ENCODE peak calls at places on chromosomes 6 and 20, in five cellular contexts. One of them, this sample, is unnamed.
A peak's percentile ranks its signal among the peaks of the same experiment; 100 is the strongest.

GRCh38 chr6:142030115-142030619 is 102.6 kb upstream of the GJE1 start:
- DNase-seq in activated B cell treated with CpG ODN at 0.5 μM for 24 hours: no peak
- DNase-seq in stomach: no peak
- DNase-seq in AG09309: no peak
- DNase-seq in D721Med: no peak
- DNase-seq in this sample: no peak

GRCh38 chr6:118680452-118681095 is 29.2 kb upstream of the CEP85L start:
- DNase-seq in activated B cell treated with CpG ODN at 0.5 μM for 24 hours: no peak
- DNase-seq in stomach: no peak
- DNase-seq in AG09309: no peak
- DNase-seq in D721Med: no peak
- DNase-seq in this sample: no peak

GRCh38 chr6:43927525-43928210 is 157.7 kb downstream of the VEGFA start:
- DNase-seq in activated B cell treated with CpG ODN at 0.5 μM for 24 hours: no peak
- DNase-seq in stomach: peak; percentile 72
- DNase-seq in AG09309: no peak
- DNase-seq in D721Med: no peak
- DNase-seq in this sample: no peak

GRCh38 chr6:109082178-109082577 is 12.5 kb downstream of the SESN1 start:
- DNase-seq in activated B cell treated with CpG ODN at 0.5 μM for 24 hours: no peak
- DNase-seq in stomach: no peak
- DNase-seq in AG09309: peak; percentile 52
- DNase-seq in D721Med: no peak
- DNase-seq in this sample: no peak

GRCh38 chr6:149079911-149080501 is 237.5 kb upstream of the TAB2 start:
- DNase-seq in activated B cell treated with CpG ODN at 0.5 μM for 24 hours: no peak
- DNase-seq in stomach: no peak
- DNase-seq in AG09309: no peak
- DNase-seq in D721Med: no peak
- DNase-seq in this sample: no peak

GRCh38 chr6:55445648-55446204 is 118.5 kb downstream of the GFRAL start:
- DNase-seq in activated B cell treated with CpG ODN at 0.5 μM for 24 hours: no peak
- DNase-seq in stomach: no peak
- DNase-seq in AG09309: no peak
- DNase-seq in D721Med: no peak
- DNase-seq in this sample: no peak

GRCh38 chr20:50339196-50339901 is 148.7 kb downstream of the CEBPB start:
- DNase-seq in activated B cell treated with CpG ODN at 0.5 μM for 24 hours: no peak
- DNase-seq in stomach: no peak
- DNase-seq in AG09309: no peak
- DNase-seq in D721Med: no peak
- DNase-seq in this sample: no peak

GRCh38 chr6:1016329-1017302 is 295.3 kb upstream of the FOXQ1 start:
- DNase-seq in activated B cell treated with CpG ODN at 0.5 μM for 24 hours: no peak
- DNase-seq in stomach: no peak
- DNase-seq in AG09309: no peak
- DNase-seq in D721Med: no peak
- DNase-seq in this sample: no peak

GRCh38 chr6:7262037-7262461 is 51.0 kb downstream of the SSR1 start:
- DNase-seq in activated B cell treated with CpG ODN at 0.5 μM for 24 hours: no peak
- DNase-seq in stomach: no peak
- DNase-seq in AG09309: no peak
- DNase-seq in D721Med: no peak
- DNase-seq in this sample: no peak

GRCh38 chr20:22453244-22454080 is 130.9 kb downstream of the FOXA2 start:
- DNase-seq in activated B cell treated with CpG ODN at 0.5 μM for 24 hours: no peak
- DNase-seq in stomach: no peak
- DNase-seq in AG09309: no peak
- DNase-seq in D721Med: no peak
- DNase-seq in this sample: no peak

GRCh38 chr6:31837612-31838553 is 10.3 kb downstream of the HSPA1B start:
- DNase-seq in activated B cell treated with CpG ODN at 0.5 μM for 24 hours: no peak
- DNase-seq in stomach: no peak
- DNase-seq in AG09309: no peak
- DNase-seq in D721Med: no peak
- DNase-seq in this sample: no peak

GRCh38 chr20:32574296-32575226 is 10.6 kb downstream of the NOL4L start:
- DNase-seq in activated B cell treated with CpG ODN at 0.5 μM for 24 hours: no peak
- DNase-seq in stomach: no peak
- DNase-seq in AG09309: peak; percentile 44
- DNase-seq in D721Med: no peak
- DNase-seq in this sample: no peak

GRCh38 chr6:53615633-53616449 is 49.7 kb downstream of the KLHL31 start:
- DNase-seq in activated B cell treated with CpG ODN at 0.5 μM for 24 hours: no peak
- DNase-seq in stomach: peak; percentile 38
- DNase-seq in AG09309: no peak
- DNase-seq in D721Med: no peak
- DNase-seq in this sample: no peak

GRCh38 chr20:58649288-58650180 is 1.5 kb upstream of the STX16 start:
- DNase-seq in activated B cell treated with CpG ODN at 0.5 μM for 24 hours: peak; percentile 37
- DNase-seq in stomach: peak; percentile 34
- DNase-seq in AG09309: no peak
- DNase-seq in D721Med: no peak
- DNase-seq in this sample: no peak

GRCh38 chr6:91079939-91080338 is 493.1 kb upstream of the MAP3K7 start:
- DNase-seq in activated B cell treated with CpG ODN at 0.5 μM for 24 hours: no peak
- DNase-seq in stomach: no peak
- DNase-seq in AG09309: no peak
- DNase-seq in D721Med: no peak
- DNase-seq in this sample: no peak

GRCh38 chr6:91083226-91083625 is 496.4 kb upstream of the MAP3K7 start:
- DNase-seq in activated B cell treated with CpG ODN at 0.5 μM for 24 hours: no peak
- DNase-seq in stomach: no peak
- DNase-seq in AG09309: no peak
- DNase-seq in D721Med: no peak
- DNase-seq in this sample: no peak

GRCh38 chr6:91082311-91082803 is 495.5 kb upstream of the MAP3K7 start:
- DNase-seq in activated B cell treated with CpG ODN at 0.5 μM for 24 hours: no peak
- DNase-seq in stomach: no peak
- DNase-seq in AG09309: no peak
- DNase-seq in D721Med: no peak
- DNase-seq in this sample: no peak

GRCh38 chr6:91081452-91082067 is 494.7 kb upstream of the MAP3K7 start:
- DNase-seq in activated B cell treated with CpG ODN at 0.5 μM for 24 hours: no peak
- DNase-seq in stomach: no peak
- DNase-seq in AG09309: peak; percentile 16
- DNase-seq in D721Med: no peak
- DNase-seq in this sample: no peak
- TF ChIP-seq CTCF in activated B cell treated with CpG ODN at 0.5 μM for 24 hours: no peak
- TF ChIP-seq CTCF in stomach: peak; percentile 51
- TF ChIP-seq CTCF in AG09309: peak; percentile 46
- TF ChIP-seq CTCF in D721Med: peak; percentile 83
- TF ChIP-seq CTCF in this sample: peak; percentile 91

GRCh38 chr6:37535701-37536461 is 36.2 kb upstream of the CCDC167 start:
- DNase-seq in activated B cell treated with CpG ODN at 0.5 μM for 24 hours: peak; percentile 42
- DNase-seq in stomach: peak; percentile 28
- DNase-seq in AG09309: no peak
- DNase-seq in D721Med: no peak
- DNase-seq in this sample: no peak
- TF ChIP-seq CTCF in activated B cell treated with CpG ODN at 0.5 μM for 24 hours: no peak
- TF ChIP-seq CTCF in stomach: no peak
- TF ChIP-seq CTCF in AG09309: no peak
- TF ChIP-seq CTCF in D721Med: no peak
- TF ChIP-seq CTCF in this sample: peak; percentile 41

GRCh38 chr6:131205891-131206290 is 70.6 kb downstream of the AKAP7 start:
- DNase-seq in activated B cell treated with CpG ODN at 0.5 μM for 24 hours: no peak
- DNase-seq in stomach: no peak
- DNase-seq in AG09309: no peak
- DNase-seq in D721Med: no peak
- DNase-seq in this sample: no peak
- TF ChIP-seq CTCF in activated B cell treated with CpG ODN at 0.5 μM for 24 hours: no peak
- TF ChIP-seq CTCF in stomach: no peak
- TF ChIP-seq CTCF in AG09309: peak; percentile 10
- TF ChIP-seq CTCF in D721Med: peak; percentile 14
- TF ChIP-seq CTCF in this sample: no peak

DNA sequence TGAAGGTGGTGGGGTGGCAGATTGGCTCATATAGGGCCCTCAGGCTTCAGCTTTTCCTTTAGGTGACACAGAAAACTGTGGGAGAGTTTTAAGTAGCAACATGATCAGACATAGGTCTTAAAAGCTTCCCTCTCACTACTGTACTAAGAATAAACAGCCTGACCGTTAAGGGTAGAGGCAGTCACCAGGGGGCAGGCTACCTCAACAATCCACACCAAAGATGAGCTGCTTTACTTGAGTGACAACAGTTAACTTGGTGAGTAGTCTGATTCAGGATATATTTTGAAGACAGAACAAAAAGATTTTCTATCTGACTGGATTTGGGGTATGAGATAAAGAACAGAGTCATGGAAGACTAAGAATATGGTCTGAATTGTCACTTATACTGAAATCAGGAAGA is 193.1 kb upstream of the SHLD1 start:
- DNase-seq in activated B cell treated with CpG ODN at 0.5 μM for 24 hours: no peak
- DNase-seq in stomach: peak; percentile 54
- DNase-seq in AG09309: peak; percentile 8
- DNase-seq in D721Med: no peak
- DNase-seq in this sample: no peak
- TF ChIP-seq CTCF in activated B cell treated with CpG ODN at 0.5 μM for 24 hours: no peak
- TF ChIP-seq CTCF in stomach: peak; percentile 47
- TF ChIP-seq CTCF in AG09309: peak; percentile 60
- TF ChIP-seq CTCF in D721Med: peak; percentile 59
- TF ChIP-seq CTCF in this sample: peak; percentile 74

GRCh38 chr6:144148891-144149290 is 1.4 kb upstream of the STX11 start:
- DNase-seq in activated B cell treated with CpG ODN at 0.5 μM for 24 hours: no peak
- DNase-seq in stomach: no peak
- DNase-seq in AG09309: no peak
- DNase-seq in D721Med: no peak
- DNase-seq in this sample: no peak
- TF ChIP-seq CTCF in activated B cell treated with CpG ODN at 0.5 μM for 24 hours: no peak
- TF ChIP-seq CTCF in stomach: no peak
- TF ChIP-seq CTCF in AG09309: no peak
- TF ChIP-seq CTCF in D721Med: no peak
- TF ChIP-seq CTCF in this sample: no peak

DNA sequence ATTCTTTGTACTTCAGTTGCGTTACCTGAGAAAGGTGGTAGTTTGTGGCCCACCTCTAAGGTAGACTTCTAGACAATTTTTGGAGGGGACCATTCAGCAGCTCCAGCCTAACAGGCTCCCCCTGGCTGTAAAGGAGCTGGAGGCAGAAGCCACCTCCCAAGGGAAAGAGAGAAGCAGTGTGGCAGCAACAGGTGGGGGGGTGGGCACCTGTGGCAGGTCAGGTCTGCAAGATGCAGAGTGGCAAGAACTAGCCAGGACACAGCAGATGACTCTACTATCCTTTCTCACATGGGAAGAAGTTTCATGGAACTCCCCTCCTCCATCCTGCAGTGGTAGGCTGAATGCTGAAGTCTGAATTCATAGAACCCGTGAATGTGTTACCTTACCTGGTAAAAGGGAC is 148.3 kb upstream of the DTNBP1 start:
- DNase-seq in activated B cell treated with CpG ODN at 0.5 μM for 24 hours: no peak
- DNase-seq in stomach: no peak
- DNase-seq in AG09309: no peak
- DNase-seq in D721Med: no peak
- DNase-seq in this sample: no peak
- TF ChIP-seq CTCF in activated B cell treated with CpG ODN at 0.5 μM for 24 hours: no peak
- TF ChIP-seq CTCF in stomach: no peak
- TF ChIP-seq CTCF in AG09309: no peak
- TF ChIP-seq CTCF in D721Med: peak; percentile 10
- TF ChIP-seq CTCF in this sample: no peak

This sample was measured in type B pancreatic cell.